ENCODE peak calls at places on chromosome 7, in eight cellular contexts. One of them, this sample, is unnamed. For H3K9me2 and H4K20me1, the result is how much of the 10 kb centered on the place peaks cover.

GRCh38 chr7:105524840-105525239 is 2.8 kb upstream of the PUS7 start:
- DNase-seq in GM23248: no peak
- DNase-seq in GM23338: no peak
- DNase-seq in PC-9: no peak
- DNase-seq in hepatocyte: no peak
- DNase-seq in HCT116: no peak
- DNase-seq in PC-3: no peak
- DNase-seq in OCI-LY7: peak
- DNase-seq in this sample: no peak

GRCh38 chr7:123439186-123439585 is 95.2 kb downstream of the IQUB start:
- DNase-seq in GM23248: no peak
- DNase-seq in HCT116: no peak
- DNase-seq in OCI-LY7: no peak
- DNase-seq in GM23338: no peak
- DNase-seq in PC-3: no peak
- DNase-seq in PC-9: no peak
- DNase-seq in hepatocyte: no peak
- DNase-seq in this sample: no peak

GRCh38 chr7:76011437-76011836 is 17.0 kb upstream of the TMEM120A start:
- DNase-seq in GM23248: peak
- DNase-seq in hepatocyte: peak
- DNase-seq in PC-9: no peak
- DNase-seq in GM23338: no peak
- DNase-seq in HCT116: no peak
- DNase-seq in PC-3: no peak
- DNase-seq in OCI-LY7: peak
- DNase-seq in this sample: no peak

GRCh38 chr7:31465285-31465684 is 48.6 kb upstream of the ITPRID1 start:
- DNase-seq in GM23248: no peak
- DNase-seq in PC-3: no peak
- DNase-seq in PC-9: no peak
- DNase-seq in GM23338: no peak
- DNase-seq in hepatocyte: no peak
- DNase-seq in OCI-LY7: no peak
- DNase-seq in HCT116: no peak
- DNase-seq in this sample: no peak

GRCh38 chr7:105470090-105470489 is 52.0 kb downstream of the PUS7 start:
- DNase-seq in PC-9: no peak
- DNase-seq in HCT116: no peak
- DNase-seq in GM23248: no peak
- DNase-seq in PC-3: no peak
- DNase-seq in hepatocyte: no peak
- DNase-seq in OCI-LY7: no peak
- DNase-seq in GM23338: no peak
- DNase-seq in this sample: no peak

GRCh38 chr7:105003275-105003674 is 10.7 kb upstream of the KMT2E start:
- DNase-seq in hepatocyte: peak
- DNase-seq in GM23338: no peak
- DNase-seq in PC-9: no peak
- DNase-seq in OCI-LY7: no peak
- DNase-seq in PC-3: peak
- DNase-seq in GM23248: peak
- DNase-seq in HCT116: no peak
- DNase-seq in this sample: no peak

GRCh38 chr7:14195896-14196295 is 206.4 kb upstream of the ETV1 start:
- DNase-seq in GM23248: peak
- DNase-seq in HCT116: no peak
- DNase-seq in hepatocyte: no peak
- DNase-seq in PC-3: no peak
- DNase-seq in PC-9: no peak
- DNase-seq in GM23338: no peak
- DNase-seq in OCI-LY7: no peak
- DNase-seq in this sample: no peak

GRCh38 chr7:4265676-4266075 is 416.4 kb upstream of the FOXK1 start:
- DNase-seq in HCT116: no peak
- DNase-seq in hepatocyte: no peak
- DNase-seq in PC-9: no peak
- DNase-seq in GM23338: no peak
- DNase-seq in OCI-LY7: no peak
- DNase-seq in GM23248: no peak
- DNase-seq in PC-3: no peak
- DNase-seq in this sample: no peak

GRCh38 chr7:82700739-82701138 is 257.2 kb upstream of the CACNA2D1 start:
- DNase-seq in OCI-LY7: no peak
- DNase-seq in GM23248: no peak
- DNase-seq in hepatocyte: peak
- DNase-seq in PC-3: no peak
- DNase-seq in GM23338: peak
- DNase-seq in HCT116: no peak
- DNase-seq in PC-9: no peak
- DNase-seq in this sample: peak

GRCh38 chr7:142642316-142642715 is 107.0 kb upstream of the PRSS1 start:
- DNase-seq in GM23338: no peak
- DNase-seq in PC-9: no peak
- DNase-seq in hepatocyte: no peak
- DNase-seq in HCT116: no peak
- DNase-seq in OCI-LY7: no peak
- DNase-seq in PC-3: no peak
- DNase-seq in GM23248: no peak
- DNase-seq in this sample: no peak

GRCh38 chr7:16817536-16817935 is 12.7 kb upstream of the AGR2 start:
- DNase-seq in PC-9: peak
- DNase-seq in GM23248: peak
- DNase-seq in PC-3: peak
- DNase-seq in GM23338: no peak
- DNase-seq in hepatocyte: no peak
- DNase-seq in OCI-LY7: no peak
- DNase-seq in HCT116: no peak
- DNase-seq in this sample: no peak

GRCh38 chr7:156177396-156178055 is 365.3 kb upstream of the SHH start:
- DNase-seq in OCI-LY7: no peak
- DNase-seq in PC-9: no peak
- DNase-seq in hepatocyte: no peak
- DNase-seq in GM23338: no peak
- DNase-seq in GM23248: no peak
- DNase-seq in HCT116: no peak
- DNase-seq in PC-3: no peak
- DNase-seq in this sample: no peak

GRCh38 chr7:50164552-50165220 is 71.6 kb upstream of the ZPBP start:
- DNase-seq in PC-9: no peak
- DNase-seq in PC-3: no peak
- DNase-seq in GM23248: no peak
- DNase-seq in OCI-LY7: no peak
- DNase-seq in HCT116: no peak
- DNase-seq in hepatocyte: no peak
- DNase-seq in GM23338: no peak
- DNase-seq in this sample: no peak

GRCh38 chr7:29480456-29480855 is 83.2 kb upstream of the PRR15 start:
- DNase-seq in hepatocyte: peak
- DNase-seq in PC-3: no peak
- DNase-seq in OCI-LY7: no peak
- DNase-seq in GM23338: no peak
- DNase-seq in HCT116: no peak
- DNase-seq in PC-9: no peak
- DNase-seq in GM23248: no peak
- DNase-seq in this sample: no peak

GRCh38 chr7:100895956-100896742 is 461 bp upstream of the ACHE start:
- DNase-seq in OCI-LY7: no peak
- DNase-seq in GM23338: peak
- DNase-seq in hepatocyte: peak
- DNase-seq in GM23248: no peak
- DNase-seq in PC-9: no peak
- DNase-seq in HCT116: no peak
- DNase-seq in PC-3: no peak
- DNase-seq in this sample: no peak

GRCh38 chr7:153696242-153696641 is 356.0 kb upstream of the DPP6 start:
- DNase-seq in GM23248: no peak
- DNase-seq in hepatocyte: no peak
- DNase-seq in PC-9: no peak
- DNase-seq in PC-3: no peak
- DNase-seq in GM23338: no peak
- DNase-seq in OCI-LY7: no peak
- DNase-seq in HCT116: no peak
- DNase-seq in this sample: no peak

GRCh38 chr7:29987083-29987482 is 2.5 kb downstream of the SCRN1 start:
- DNase-seq in PC-3: peak
- DNase-seq in HCT116: no peak
- DNase-seq in GM23248: peak
- DNase-seq in GM23338: no peak
- DNase-seq in PC-9: peak
- DNase-seq in OCI-LY7: peak
- DNase-seq in hepatocyte: peak
- DNase-seq in this sample: no peak

GRCh38 chr7:94997547-94997946 is 90.2 kb downstream of the PPP1R9A start:
- DNase-seq in GM23248: no peak
- DNase-seq in hepatocyte: no peak
- DNase-seq in PC-9: no peak
- DNase-seq in HCT116: no peak
- DNase-seq in OCI-LY7: no peak
- DNase-seq in GM23338: no peak
- DNase-seq in PC-3: no peak
- DNase-seq in this sample: no peak

GRCh38 chr7:125136341-125136740 is 206.7 kb upstream of the POT1 start:
- DNase-seq in OCI-LY7: no peak
- DNase-seq in GM23338: peak
- DNase-seq in hepatocyte: no peak
- DNase-seq in GM23248: no peak
- DNase-seq in PC-9: peak
- DNase-seq in HCT116: peak
- DNase-seq in PC-3: peak
- DNase-seq in this sample: no peak

GRCh38 chr7:108805808-108806397 is 236.2 kb downstream of the DNAJB9 start:
- DNase-seq in OCI-LY7: peak
- DNase-seq in hepatocyte: peak
- DNase-seq in GM23338: peak
- DNase-seq in PC-9: no peak
- DNase-seq in PC-3: peak
- DNase-seq in HCT116: peak
- DNase-seq in GM23248: peak
- DNase-seq in this sample: peak

GRCh38 chr7:157370761-157371160 is 34.0 kb downstream of the DNAJB6 start:
- DNase-seq in hepatocyte: no peak
- DNase-seq in PC-9: no peak
- DNase-seq in OCI-LY7: no peak
- DNase-seq in GM23338: no peak
- DNase-seq in PC-3: no peak
- DNase-seq in HCT116: no peak
- DNase-seq in GM23248: no peak
- DNase-seq in this sample: no peak

GRCh38 chr7:66255533-66256100 is 50.5 kb downstream of the TPST1 start:
- DNase-seq in GM23248: peak
- DNase-seq in HCT116: no peak
- DNase-seq in PC-3: peak
- DNase-seq in GM23338: no peak
- DNase-seq in hepatocyte: no peak
- DNase-seq in OCI-LY7: no peak
- DNase-seq in PC-9: no peak
- DNase-seq in this sample: no peak

GRCh38 chr7:134197342-134197741 is 70.2 kb downstream of the LRGUK start:
- DNase-seq in GM23338: no peak
- DNase-seq in HCT116: no peak
- DNase-seq in PC-9: no peak
- DNase-seq in OCI-LY7: no peak
- DNase-seq in hepatocyte: no peak
- DNase-seq in PC-3: no peak
- DNase-seq in GM23248: no peak
- DNase-seq in this sample: no peak

GRCh38 chr7:83148776-83149175 is 13.9 kb downstream of the PCLO start:
- DNase-seq in GM23338: no peak
- DNase-seq in PC-3: peak
- DNase-seq in GM23248: peak
- DNase-seq in hepatocyte: no peak
- DNase-seq in HCT116: no peak
- DNase-seq in PC-9: peak
- DNase-seq in OCI-LY7: no peak
- DNase-seq in this sample: no peak

GRCh38 chr7:99490878-99491277 is 9.2 kb downstream of the ZNF394 start:
- DNase-seq in GM23338: no peak
- DNase-seq in PC-3: no peak
- DNase-seq in GM23248: no peak
- DNase-seq in PC-9: no peak
- DNase-seq in hepatocyte: no peak
- DNase-seq in OCI-LY7: no peak
- DNase-seq in HCT116: no peak
- DNase-seq in this sample: no peak
- H3K9me2 ChIP-seq in GM23338: under half
- H3K9me2 ChIP-seq in PC-3: under half
- H3K9me2 ChIP-seq in GM23248: under half
- H3K9me2 ChIP-seq in PC-9: under half
- H3K9me2 ChIP-seq in hepatocyte: under half
- H3K9me2 ChIP-seq in OCI-LY7: under half
- H3K9me2 ChIP-seq in HCT116: under half
- H3K9me2 ChIP-seq in this sample: under half

DNA sequence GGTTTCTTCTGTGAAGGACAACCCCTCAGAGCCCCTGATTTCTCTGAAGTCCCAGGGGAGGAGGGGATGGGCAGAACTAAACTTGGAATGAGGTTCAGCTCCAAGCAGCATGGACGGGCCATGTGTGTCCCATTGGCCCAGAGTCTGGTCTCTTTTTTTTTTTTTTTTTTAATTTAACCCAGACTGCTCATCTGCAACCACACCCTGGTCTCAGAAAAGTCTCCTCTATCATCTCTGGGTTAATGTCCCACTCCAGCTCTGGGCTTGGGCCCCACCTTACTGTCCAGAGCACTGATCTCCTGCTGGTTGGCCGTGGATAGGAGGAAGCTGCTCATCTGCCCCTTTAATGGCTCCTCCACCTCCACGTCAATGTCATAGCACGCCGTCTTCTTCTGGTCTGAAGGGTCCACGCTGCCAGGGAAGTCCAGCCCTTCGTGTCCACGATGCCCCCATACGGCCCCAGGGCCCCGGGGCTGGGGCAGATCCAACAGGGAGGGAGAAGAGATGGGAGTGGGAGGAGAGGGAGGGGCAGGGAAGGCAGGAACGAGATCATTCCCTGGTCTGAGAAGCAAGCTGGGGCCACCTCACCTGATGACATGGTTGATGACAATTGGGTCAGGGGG is 7.7 kb downstream of the CHPF2 start:
- DNase-seq in OCI-LY7: no peak
- DNase-seq in PC-9: no peak
- DNase-seq in PC-3: no peak
- DNase-seq in GM23248: no peak
- DNase-seq in hepatocyte: no peak
- DNase-seq in GM23338: no peak
- DNase-seq in HCT116: no peak
- DNase-seq in this sample: no peak
- H4K20me1 ChIP-seq in OCI-LY7: under half
- H4K20me1 ChIP-seq in PC-9: under half
- H4K20me1 ChIP-seq in PC-3: under half
- H4K20me1 ChIP-seq in GM23248: under half
- H4K20me1 ChIP-seq in hepatocyte: under half
- H4K20me1 ChIP-seq in GM23338: under half
- H4K20me1 ChIP-seq in HCT116: under half
- H4K20me1 ChIP-seq in this sample: under half

GRCh38 chr7:87476179-87476557 is 688 bp upstream of the ABCB4 start:
- DNase-seq in PC-9: no peak
- DNase-seq in GM23338: no peak
- DNase-seq in hepatocyte: no peak
- DNase-seq in GM23248: peak
- DNase-seq in PC-3: no peak
- DNase-seq in OCI-LY7: no peak
- DNase-seq in HCT116: no peak
- DNase-seq in this sample: no peak
- H3K4me3 ChIP-seq in PC-9: no peak
- H3K4me3 ChIP-seq in GM23338: peak
- H3K4me3 ChIP-seq in hepatocyte: no peak
- H3K4me3 ChIP-seq in GM23248: peak
- H3K4me3 ChIP-seq in PC-3: no peak
- H3K4me3 ChIP-seq in OCI-LY7: no peak
- H3K4me3 ChIP-seq in HCT116: no peak
- H3K4me3 ChIP-seq in this sample: no peak

GRCh38 chr7:33529070-33529469 is 376.3 kb upstream of the BMPER start:
- DNase-seq in PC-9: no peak
- DNase-seq in GM23338: no peak
- DNase-seq in HCT116: no peak
- DNase-seq in GM23248: no peak
- DNase-seq in hepatocyte: no peak
- DNase-seq in OCI-LY7: no peak
- DNase-seq in PC-3: no peak
- DNase-seq in this sample: no peak
- H3K9me2 ChIP-seq in PC-9: under half
- H3K9me2 ChIP-seq in GM23338: under half
- H3K9me2 ChIP-seq in HCT116: under half
- H3K9me2 ChIP-seq in GM23248: under half
- H3K9me2 ChIP-seq in hepatocyte: under half
- H3K9me2 ChIP-seq in OCI-LY7: under half
- H3K9me2 ChIP-seq in PC-3: under half
- H3K9me2 ChIP-seq in this sample: under half